ENCODE peak calls at places on chromosomes 11 and 22, in four cellular contexts. F, J, X and A are unnamed samples.

GRCh38 chr11:118047749-118048148 is 29.1 kb upstream of the TMPRSS4 start:
- DNase-seq in F (no peak), X (no peak), J (no peak), A (no peak)

GRCh38 chr11:101061606-101062005 is 68.0 kb downstream of the PGR start:
- DNase-seq in J (no peak), X (no peak), F (no peak), A (no peak)

GRCh38 chr11:64916040-64916847 is 765 bp downstream of the ATG2A start:
- DNase-seq in X (peak), F (peak), J (peak), A (no peak)

GRCh38 chr11:70111269-70112016 is 33.3 kb downstream of the ANO1 start:
- DNase-seq in F (no peak), X (no peak), J (peak), A (no peak)

GRCh38 chr22:24037851-24038765 is 27.0 kb downstream of the CABIN1 start:
- DNase-seq in J (no peak), X (no peak), F (peak), A (no peak)

GRCh38 chr11:92399702-92400101 is 175.1 kb downstream of the FAT3 start:
- DNase-seq in J (no peak), X (no peak), F (no peak), A (no peak)

GRCh38 chr22:46084943-46085830 is 65.1 kb upstream of the PPARA start:
- DNase-seq in J (peak), X (no peak), F (no peak), A (peak)

GRCh38 chr11:29914203-29914930 is 102.5 kb downstream of the KCNA4 start:
- DNase-seq in X (no peak), J (no peak), F (no peak), A (no peak)

GRCh38 chr11:12092714-12093113 is 17.7 kb upstream of the MICAL2 start:
- DNase-seq in J (no peak), X (no peak), F (no peak), A (no peak)

GRCh38 chr11:119590651-119591308 is 138.2 kb downstream of the NECTIN1 start:
- DNase-seq in X (no peak), F (no peak), J (no peak), A (no peak)

GRCh38 chr11:15819679-15820286 is 536.6 kb downstream of the SOX6 start:
- DNase-seq in F (no peak), J (peak), X (peak), A (peak)

GRCh38 chr11:65584723-65585171 is 8.9 kb downstream of the EHBP1L1 start:
- DNase-seq in X (no peak), J (peak), F (no peak), A (no peak)

GRCh38 chr11:79201637-79202347 is 239.0 kb downstream of the TENM4 start:
- DNase-seq in F (no peak), X (no peak), J (no peak), A (no peak)

GRCh38 chr11:126082251-126083109 is 19.8 kb upstream of the CDON start:
- DNase-seq in X (no peak), J (no peak), F (no peak), A (no peak)

GRCh38 chr22:38953091-38953490 is 4.3 kb upstream of the APOBEC3A start:
- DNase-seq in J (peak), F (no peak), X (peak), A (no peak)

GRCh38 chr11:95831198-95831883 is 41.0 kb downstream of the CEP57 start:
- DNase-seq in J (no peak), F (no peak), X (no peak), A (no peak)

GRCh38 chr11:130847517-130847916 is 68.8 kb downstream of the SNX19 start:
- DNase-seq in F (no peak), J (no peak), X (peak), A (no peak)

GRCh38 chr11:46112961-46113617 is 8.2 kb downstream of the PHF21A start:
- DNase-seq in X (peak), J (no peak), F (no peak), A (no peak)